ENCODE peak calls at places on chromosomes 1 and 21, in eight cellular contexts. J, D, Y, M, L, B, S and Q are unnamed samples.
A peak's percentile ranks its signal among the peaks of the same experiment; 100 is the strongest.

GRCh38 chr1:15684042-15684461 is at the start of gene PLEKHM2:
- DNase-seq in J (peak; percentile 41), D (no peak), Y (peak; percentile 39), M (peak; percentile 24), L (peak; percentile 35), B (peak; percentile 71), S (no peak), Q (no peak)

GRCh38 chr1:199449221-199449620 is 578.3 kb upstream of the NR5A2 start:
- DNase-seq in J (no peak), D (no peak), Y (no peak), M (no peak), L (peak; percentile 38), B (no peak), S (no peak), Q (no peak)

GRCh38 chr1:82525378-82525777 is 724.6 kb downstream of the ADGRL2 start:
- DNase-seq in J (no peak), D (no peak), Y (no peak), M (no peak), L (no peak), B (no peak), S (no peak), Q (no peak)

GRCh38 chr1:211648336-211648735 is 27.1 kb downstream of the NEK2 start:
- DNase-seq in J (no peak), D (no peak), Y (no peak), M (no peak), L (peak; percentile 72), B (no peak), S (no peak), Q (no peak)

GRCh38 chr1:243465081-243465480 is 209.2 kb downstream of the SDCCAG8 start:
- DNase-seq in J (no peak), D (no peak), Y (no peak), M (no peak), L (no peak), B (no peak), S (no peak), Q (no peak)

GRCh38 chr1:35505911-35506798 is 51.0 kb downstream of the KIAA0319L start:
- DNase-seq in J (no peak), D (peak; percentile 5), Y (peak; percentile 29), M (no peak), L (peak; percentile 85), B (peak; percentile 88), S (no peak), Q (no peak)

GRCh38 chr1:114764689-114765088 is 6.9 kb upstream of the CSDE1 start:
- DNase-seq in J (no peak), D (no peak), Y (no peak), M (no peak), L (no peak), B (no peak), S (no peak), Q (no peak)

GRCh38 chr1:74508449-74508848 is 4.0 kb downstream of the LRRC53 start:
- DNase-seq in J (no peak), D (no peak), Y (no peak), M (no peak), L (no peak), B (no peak), S (no peak), Q (no peak)

GRCh38 chr1:29849038-29849750 is 612.9 kb downstream of the PTPRU start:
- DNase-seq in J (peak; percentile 49), D (no peak), Y (no peak), M (no peak), L (peak; percentile 44), B (peak; percentile 64), S (peak; percentile 76), Q (no peak)

GRCh38 chr1:61109158-61109557 is 26.8 kb downstream of the NFIA start:
- DNase-seq in J (no peak), D (no peak), Y (no peak), M (no peak), L (no peak), B (no peak), S (no peak), Q (no peak)

GRCh38 chr1:185293967-185294542 is 23.0 kb downstream of the IVNS1ABP start:
- DNase-seq in J (no peak), D (no peak), Y (no peak), M (no peak), L (no peak), B (no peak), S (no peak), Q (no peak)

GRCh38 chr1:60695633-60696032 is 386.7 kb upstream of the NFIA start:
- DNase-seq in J (no peak), D (no peak), Y (no peak), M (peak; percentile 12), L (no peak), B (no peak), S (no peak), Q (no peak)

GRCh38 chr1:226476066-226476465 is 68.2 kb upstream of the PARP1 start:
- DNase-seq in J (no peak), D (no peak), Y (no peak), M (no peak), L (no peak), B (no peak), S (no peak), Q (no peak)

GRCh38 chr1:8026153-8026975 is at the start of gene ERRFI1:
- DNase-seq in J (peak; percentile 93), D (peak; percentile 77), Y (peak; percentile 93), M (peak; percentile 94), L (peak; percentile 96), B (peak; percentile 94), S (peak; percentile 94), Q (peak; percentile 92)

GRCh38 chr21:37914211-37914900 is 1.9 kb downstream of the KCNJ6 start:
- DNase-seq in J (no peak), D (no peak), Y (no peak), M (no peak), L (peak; percentile 15), B (peak; percentile 5), S (peak; percentile 86), Q (no peak)

GRCh38 chr1:176211395-176212165 is 4.5 kb upstream of the COP1 start:
- DNase-seq in J (no peak), D (no peak), Y (no peak), M (no peak), L (no peak), B (no peak), S (no peak), Q (no peak)

GRCh38 chr1:2391034-2391384 is 345 bp downstream of the MORN1 start:
- DNase-seq in J (peak; percentile 46), D (no peak), Y (no peak), M (no peak), L (no peak), B (peak; percentile 44), S (peak; percentile 47), Q (no peak)

GRCh38 chr1:178928041-178928440 is 57.2 kb upstream of the ANGPTL1 start:
- DNase-seq in J (no peak), D (no peak), Y (no peak), M (no peak), L (no peak), B (no peak), S (no peak), Q (no peak)

GRCh38 chr1:175297291-175297690 is 104.7 kb upstream of the KIAA0040 start:
- DNase-seq in J (no peak), D (no peak), Y (no peak), M (no peak), L (no peak), B (no peak), S (no peak), Q (no peak)